ENCODE peak calls at places on chromosomes 2 and 18, in six cellular contexts. L, K, J, X, T and W are unnamed samples.

GRCh38 chr2:40113272-40113671 is 334.2 kb upstream of the THUMPD2 start:
- DNase-seq in K (no peak), T (no peak), J (no peak), L (no peak), X (no peak), W (no peak)

GRCh38 chr2:160039166-160039903 is 23.1 kb downstream of the PLA2R1 start:
- DNase-seq in K (peak), X (no peak), J (peak), L (peak), T (no peak), W (no peak)

GRCh38 chr2:150591901-150592300 is 104.4 kb upstream of the RND3 start:
- DNase-seq in K (no peak), T (no peak), L (peak), J (no peak), X (no peak), W (no peak)

GRCh38 chr18:23793985-23794867 is 105.0 kb downstream of the LAMA3 start:
- DNase-seq in J (no peak), X (no peak), L (no peak), T (no peak), K (no peak), W (no peak)

GRCh38 chr2:128416781-128417180 is 98.1 kb upstream of the HS6ST1 start:
- DNase-seq in L (no peak), X (no peak), T (no peak), J (no peak), K (peak), W (peak)

GRCh38 chr2:45173513-45173912 is 164.3 kb upstream of the SIX2 start:
- DNase-seq in L (peak), K (no peak), X (no peak), T (peak), J (peak), W (peak)

GRCh38 chr2:181680937-181681811 is 857 bp upstream of the NEUROD1 start:
- DNase-seq in L (no peak), X (no peak), T (no peak), K (no peak), J (no peak), W (no peak)

GRCh38 chr18:45342653-45343052 is 272.6 kb upstream of the SLC14A2 start:
- DNase-seq in L (no peak), K (no peak), X (no peak), J (no peak), T (no peak), W (no peak)

GRCh38 chr2:113126845-113127645 is at the start of gene IL1RN:
- DNase-seq in K (peak), J (no peak), L (no peak), X (peak), T (no peak), W (peak)

GRCh38 chr18:76410660-76411417 is 84.2 kb downstream of the ZNF516 start:
- DNase-seq in X (no peak), T (no peak), K (no peak), L (no peak), J (no peak), W (no peak)

GRCh38 chr2:43397821-43398220 is 171.4 kb upstream of the ZFP36L2 start:
- DNase-seq in K (no peak), X (no peak), L (no peak), T (no peak), J (no peak), W (no peak)

GRCh38 chr2:241813806-241814570 is 5.0 kb downstream of the NEU4 start:
- DNase-seq in X (no peak), L (no peak), T (no peak), J (no peak), K (no peak), W (peak)

GRCh38 chr18:57869228-57869627 is 66.1 kb upstream of the ATP8B1 start:
- DNase-seq in L (no peak), K (no peak), X (no peak), T (no peak), J (no peak), W (no peak)

GRCh38 chr2:241739651-241740050 is 5.2 kb downstream of the D2HGDH start:
- DNase-seq in T (no peak), K (no peak), J (no peak), X (no peak), L (peak), W (no peak)

GRCh38 chr2:15943378-15943851 is 3.1 kb downstream of the MYCN start:
- DNase-seq in K (peak), L (no peak), T (no peak), X (peak), J (no peak), W (peak)

GRCh38 chr2:26179446-26179907 is 6.6 kb downstream of the GAREM2 start:
- DNase-seq in K (no peak), L (no peak), T (no peak), X (no peak), J (no peak), W (no peak)
- H3K4me3 ChIP-seq in K (peak), L (no peak), T (no peak), X (peak), J (no peak), W (no peak)

GRCh38 chr2:72917875-72918660 is 749 bp downstream of the EMX1 start:
- DNase-seq in L (no peak), X (no peak), T (no peak), J (no peak), K (no peak), W (peak)
- H3K4me3 ChIP-seq in L (no peak), X (peak), T (peak), J (no peak), K (peak), W (peak)

DNA sequence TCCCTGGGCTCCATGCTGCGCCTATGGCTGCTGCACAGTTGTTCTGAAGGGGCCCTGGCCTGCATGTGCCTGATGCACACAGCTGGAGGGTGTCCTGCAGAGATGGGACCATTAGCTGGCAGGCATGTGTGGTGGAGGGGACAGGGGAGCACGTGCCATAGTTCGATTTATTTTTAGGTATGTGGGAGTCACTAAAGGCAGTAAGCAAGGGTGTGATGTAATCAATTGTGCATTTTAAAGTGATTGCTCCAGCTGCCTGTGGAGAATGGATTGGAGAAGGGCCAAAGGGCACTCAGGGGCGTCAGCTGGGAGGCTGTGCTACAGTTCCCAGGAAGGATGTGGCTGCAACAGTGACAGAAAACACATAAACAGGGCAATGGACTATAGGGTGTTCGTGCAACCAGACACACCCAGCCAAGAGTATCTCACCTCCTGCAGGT is 205.1 kb downstream of the ARL4C start:
- DNase-seq in L (peak), T (peak), J (peak), K (peak), X (peak), W (peak)
- H3K4me3 ChIP-seq in L (no peak), T (no peak), J (no peak), K (no peak), X (no peak), W (no peak)

GRCh38 chr18:22347624-22348511 is 69.8 kb downstream of the CTAGE1 start:
- DNase-seq in T (no peak), L (peak), K (peak), J (peak), X (no peak), W (peak)

GRCh38 chr18:22348521-22349316 is 69.0 kb downstream of the CTAGE1 start:
- DNase-seq in J (peak), X (peak), T (no peak), L (peak), K (peak), W (peak)

GRCh38 chr18:22349966-22350365 is 67.7 kb downstream of the CTAGE1 start:
- DNase-seq in T (no peak), J (no peak), L (peak), K (no peak), X (no peak), W (no peak)

GRCh38 chr18:22346968-22347611 is 70.6 kb downstream of the CTAGE1 start:
- DNase-seq in L (peak), K (peak), J (peak), X (peak), T (no peak), W (peak)

DNA sequence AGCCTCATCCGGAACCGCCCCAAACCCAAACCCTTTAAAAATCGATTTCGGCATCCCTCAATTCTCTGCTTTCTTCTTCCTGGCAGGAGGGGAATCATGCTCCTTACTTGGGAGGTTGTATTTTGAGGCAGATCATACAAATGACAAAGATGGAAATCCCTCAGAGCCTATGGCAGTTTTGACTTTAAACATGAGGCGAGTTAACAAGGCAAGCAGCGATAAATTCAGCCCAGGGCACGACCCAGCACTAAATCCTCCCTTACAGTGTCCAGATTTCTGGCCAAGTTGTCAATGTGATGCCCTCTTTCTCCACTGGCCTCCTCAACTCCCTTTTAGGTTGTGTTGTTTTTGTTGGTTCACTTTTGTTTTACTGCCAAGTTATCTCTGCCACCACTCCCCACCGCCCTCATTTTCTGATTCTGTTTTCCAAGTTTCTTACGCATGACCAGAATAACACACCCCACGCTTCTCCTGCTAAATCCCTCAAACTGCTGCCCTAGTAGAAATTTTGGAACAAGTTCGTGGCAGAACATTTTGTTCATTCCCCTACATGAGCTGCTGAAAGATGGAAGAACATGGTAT is 68.3 kb downstream of the CTAGE1 start:
- DNase-seq in T (no peak), L (peak), J (no peak), K (no peak), X (no peak), W (no peak)
- H3K4me3 ChIP-seq in T (peak), L (peak), J (no peak), K (peak), X (peak), W (no peak)

GRCh38 chr18:712401-713134 is at the start of gene ENOSF1:
- DNase-seq in T (no peak), L (peak), X (peak), K (peak), J (peak), W (peak)

GRCh38 chr18:711330-711692 is 1.1 kb downstream of the ENOSF1 start:
- DNase-seq in K (no peak), X (no peak), T (no peak), L (no peak), J (no peak), W (no peak)

GRCh38 chr18:710418-711300 is 1.8 kb downstream of the ENOSF1 start:
- DNase-seq in X (no peak), T (no peak), J (peak), L (no peak), K (no peak), W (no peak)

GRCh38 chr18:711693-712400 is 583 bp downstream of the ENOSF1 start:
- DNase-seq in K (peak), J (peak), L (peak), X (peak), T (no peak), W (peak)

DNA sequence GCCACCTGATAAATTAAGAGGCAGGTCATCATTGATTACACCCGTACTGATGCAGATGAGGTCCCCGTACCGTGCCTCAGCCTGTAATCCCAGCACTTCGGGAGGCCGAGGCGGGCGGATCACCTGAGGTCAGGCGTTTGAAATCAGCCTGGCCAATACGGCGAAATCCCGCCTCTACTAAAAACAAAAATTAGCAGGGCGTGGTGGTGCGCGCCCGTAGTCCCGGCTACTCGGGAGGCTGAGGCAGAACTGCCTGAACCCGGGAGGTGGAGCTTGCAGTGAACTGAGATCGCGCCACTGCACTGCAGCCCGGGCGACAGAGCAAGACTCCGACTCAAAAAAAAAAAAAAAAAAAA is 683 bp upstream of the ENOSF1 start:
- DNase-seq in K (no peak), X (no peak), T (no peak), L (no peak), J (no peak), W (no peak)
- H3K4me3 ChIP-seq in K (peak), X (peak), T (peak), L (peak), J (no peak), W (peak)

GRCh38 chr2:74548285-74548918 is 5.3 kb downstream of the LOXL3 start:
- DNase-seq in T (no peak), K (no peak), X (no peak), L (no peak), J (no peak), W (no peak)
- H3K4me3 ChIP-seq in T (peak), K (peak), X (peak), L (peak), J (peak), W (no peak)

DNA sequence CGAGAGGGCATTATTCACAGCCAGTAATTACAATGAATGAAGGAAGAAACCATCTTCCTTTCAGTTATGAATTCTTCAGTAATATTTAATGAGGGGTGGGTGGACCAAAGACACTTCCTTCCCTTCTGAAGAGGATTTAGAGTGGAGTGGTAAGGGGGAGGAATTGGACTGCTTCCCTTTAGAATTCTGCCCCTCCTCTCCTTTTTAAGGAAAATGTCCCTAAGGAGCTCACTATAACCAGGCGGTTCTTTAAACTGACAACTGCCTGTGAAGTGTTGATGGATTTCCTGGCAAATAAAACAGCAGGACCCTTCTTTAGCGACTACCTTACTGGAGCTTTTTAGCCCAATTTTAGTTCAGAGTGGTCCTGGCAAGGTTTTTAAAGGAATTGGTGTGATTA is 86.4 kb downstream of the LIMS1 start:
- DNase-seq in K (no peak), L (no peak), X (no peak), J (no peak), T (no peak), W (no peak)
- H3K4me3 ChIP-seq in K (no peak), L (no peak), X (no peak), J (no peak), T (no peak), W (no peak)

DNA sequence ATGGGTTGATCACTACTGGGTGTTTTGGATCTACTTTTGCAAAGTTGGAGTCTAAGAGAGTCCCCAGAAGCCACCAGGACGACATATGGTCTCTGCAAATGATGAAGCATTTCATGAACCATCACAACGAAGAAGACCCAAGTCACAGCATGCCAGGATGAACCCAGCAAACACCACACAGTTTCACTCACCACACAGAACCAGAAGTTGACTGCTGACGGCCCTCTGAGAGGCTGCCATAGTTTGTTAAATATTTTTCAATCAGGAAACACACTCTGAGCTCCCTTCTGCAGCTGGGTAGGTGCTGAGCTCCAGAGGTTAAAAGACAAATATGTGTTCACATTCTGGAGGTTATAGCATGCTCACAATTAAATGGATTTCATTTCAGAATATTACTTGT is 271.4 kb downstream of the DCDC2C start:
- DNase-seq in K (no peak), J (no peak), L (no peak), X (no peak), T (no peak), W (no peak)
- H3K4me3 ChIP-seq in K (no peak), J (no peak), L (no peak), X (no peak), T (no peak), W (no peak)

DNA sequence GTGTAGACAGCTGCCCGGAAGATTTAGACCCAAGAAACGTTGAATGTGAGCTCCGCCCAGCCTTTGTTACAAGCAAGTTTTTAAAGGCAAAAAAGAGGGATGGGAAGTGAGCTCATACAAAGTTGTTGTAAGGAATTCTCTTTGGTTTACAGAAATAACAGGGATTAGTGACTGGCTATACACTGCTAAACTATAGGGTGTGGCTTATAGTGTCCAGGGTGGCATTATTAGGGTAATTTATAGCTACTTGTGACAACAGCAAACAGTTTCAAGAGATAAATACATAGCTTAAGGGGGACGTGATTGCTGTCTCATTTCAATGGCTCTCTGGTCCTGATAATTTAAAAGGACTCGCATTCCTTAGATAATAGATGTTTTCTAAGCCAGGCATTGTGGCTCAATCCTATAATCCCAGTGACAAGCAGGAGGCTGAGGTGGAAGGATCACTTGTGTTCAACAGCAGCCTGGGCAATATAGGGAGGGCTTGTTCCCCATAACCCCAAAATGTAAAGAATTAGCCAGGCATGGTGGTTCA is 66.5 kb upstream of the TGIF1 start:
- DNase-seq in L (peak), J (no peak), T (no peak), K (no peak), X (no peak), W (no peak)
- H3K4me3 ChIP-seq in L (no peak), J (no peak), T (no peak), K (no peak), X (no peak), W (no peak)